ENCODE peak calls at places on chromosomes 1 and 21, in seven cellular contexts. C is GM12892, O is stomach, L is transverse colon, I is HCT116, Q is suprapubic skin, T is SK-N-MC. E is an unnamed sample.

GRCh38 chr1:27934818-27935549 is at the start of gene SMPDL3B:
- DNase-seq in C (no peak), O (peak; percentile 76), L (peak; percentile 85), I (peak; percentile 69), Q (no peak), T (no peak), E (peak; percentile 47)

GRCh38 chr1:26820784-26821269 is 5.7 kb upstream of the ZDHHC18 start:
- DNase-seq in C (peak; percentile 62), O (no peak), L (peak; percentile 25), I (no peak), Q (no peak), T (no peak), E (no peak)

GRCh38 chr21:29540289-29540688 is 241.6 kb downstream of the BACH1 start:
- DNase-seq in C (no peak), O (no peak), L (no peak), I (no peak), Q (no peak), T (no peak), E (no peak)

GRCh38 chr1:117802546-117803257 is 126.7 kb downstream of the GDAP2 start:
- DNase-seq in C (no peak), O (no peak), L (no peak), I (no peak), Q (no peak), T (peak; percentile 40), E (no peak)

GRCh38 chr21:29403922-29404538 is 105.3 kb downstream of the BACH1 start:
- DNase-seq in C (no peak), O (no peak), L (no peak), I (no peak), Q (no peak), T (no peak), E (no peak)

GRCh38 chr21:34840693-34841092 is 171.9 kb downstream of the CLIC6 start:
- DNase-seq in C (no peak), O (no peak), L (no peak), I (no peak), Q (no peak), T (no peak), E (no peak)

GRCh38 chr1:162327144-162327790 is 49.4 kb downstream of the SPATA46 start:
- DNase-seq in C (no peak), O (no peak), L (no peak), I (no peak), Q (no peak), T (no peak), E (no peak)

GRCh38 chr1:187226396-187226795 is 397.6 kb downstream of the PLA2G4A start:
- DNase-seq in C (no peak), O (no peak), L (no peak), I (no peak), Q (no peak), T (no peak), E (no peak)

GRCh38 chr1:78475888-78476610 is 14.7 kb upstream of the PTGFR start:
- DNase-seq in C (no peak), O (no peak), L (no peak), I (no peak), Q (no peak), T (no peak), E (no peak)

GRCh38 chr1:10514490-10515235 is 39.9 kb downstream of the PEX14 start:
- DNase-seq in C (no peak), O (no peak), L (no peak), I (peak; percentile 29), Q (no peak), T (peak; percentile 74), E (peak; percentile 66)

GRCh38 chr1:202018476-202019234 is 8.3 kb downstream of the ELF3 start:
- DNase-seq in C (no peak), O (peak; percentile 93), L (peak; percentile 87), I (peak; percentile 81), Q (no peak), T (no peak), E (no peak)

GRCh38 chr1:202018226-202018475 is 7.8 kb downstream of the ELF3 start:
- DNase-seq in C (no peak), O (no peak), L (no peak), I (no peak), Q (no peak), T (no peak), E (no peak)

GRCh38 chr1:202017385-202018225 is 7.2 kb downstream of the ELF3 start:
- DNase-seq in C (no peak), O (peak; percentile 83), L (peak; percentile 91), I (peak; percentile 73), Q (no peak), T (no peak), E (no peak)

DNA sequence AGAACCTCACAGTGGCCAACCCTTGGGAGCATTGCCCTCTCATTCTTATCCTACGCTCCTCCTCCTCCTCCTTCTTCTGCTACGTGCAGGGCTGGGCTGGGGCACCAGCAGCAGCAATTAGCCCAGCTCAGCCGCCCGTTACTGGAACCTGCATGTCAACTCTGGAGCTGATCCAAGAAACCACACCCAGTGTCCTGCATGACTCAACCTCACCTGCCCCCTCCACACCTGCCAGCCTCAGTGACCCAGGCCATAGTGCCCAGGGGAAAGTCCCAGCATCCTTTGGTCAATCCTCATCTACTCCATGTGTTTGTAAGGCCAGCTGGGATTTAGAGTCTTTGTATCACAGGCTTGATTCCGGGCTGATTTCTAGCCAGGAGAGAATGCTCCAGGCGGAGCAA is 12.6 kb downstream of the ELF3 start:
- DNase-seq in C (no peak), O (peak; percentile 94), L (peak; percentile 93), I (peak; percentile 92), Q (no peak), T (no peak), E (no peak)
- TF ChIP-seq POLR2AphosphoS5 in C (no peak), O (peak; percentile 77), L (peak; percentile 77), I (peak; percentile 85), Q (peak; percentile 17), T (no peak), E (no peak)

DNA sequence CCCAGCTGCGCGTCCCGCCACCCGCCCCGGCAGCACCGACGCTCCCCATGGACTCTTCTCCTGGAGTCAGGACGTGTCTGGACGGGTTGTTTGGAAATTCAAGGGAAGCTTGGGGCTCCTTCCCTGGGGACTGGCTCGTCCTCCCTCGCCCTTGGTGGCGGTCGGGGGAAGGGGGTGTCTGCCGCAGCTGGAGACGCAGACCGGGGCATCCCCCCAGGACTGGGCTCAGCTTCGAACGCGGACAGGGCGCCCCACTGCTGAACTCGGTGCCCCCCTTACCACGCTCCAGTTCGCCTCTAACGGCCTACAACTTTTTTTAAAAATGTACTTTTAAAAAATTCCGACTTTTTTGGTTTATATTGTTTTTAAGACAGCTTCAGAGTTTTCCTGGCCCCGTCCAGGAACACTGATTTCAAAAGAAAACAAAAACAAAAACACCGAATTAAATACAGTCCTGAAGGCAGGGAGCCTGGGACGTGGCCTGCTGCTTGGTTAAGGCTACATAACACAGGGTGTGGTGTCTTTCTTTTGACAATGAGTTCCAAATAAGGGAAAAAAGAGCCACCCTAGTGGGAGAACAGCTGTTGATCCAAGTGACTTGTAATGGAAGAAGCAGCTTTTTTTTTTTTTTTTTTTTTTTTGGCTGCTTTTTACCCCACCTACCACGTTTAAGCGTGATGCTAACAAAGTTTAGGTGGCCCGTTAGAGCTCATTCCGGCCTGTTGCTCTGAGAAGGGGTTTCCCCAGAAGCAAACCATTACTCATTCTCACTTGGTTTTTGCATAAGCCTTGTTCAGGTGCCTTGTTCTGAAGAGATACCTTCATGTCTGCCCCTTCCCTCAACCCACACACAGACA is 862 bp upstream of the DIPK1A start:
- DNase-seq in C (peak; percentile 42), O (peak; percentile 33), L (peak; percentile 49), I (peak; percentile 42), Q (peak; percentile 74), T (no peak), E (peak; percentile 25)
- TF ChIP-seq POLR2AphosphoS5 in C (no peak), O (no peak), L (peak; percentile 25), I (no peak), Q (no peak), T (no peak), E (no peak)

GRCh38 chr21:26783801-26784200 is 61.4 kb downstream of the ADAMTS1 start:
- DNase-seq in C (no peak), O (no peak), L (no peak), I (no peak), Q (no peak), T (no peak), E (no peak)

GRCh38 chr21:26782349-26782748 is 62.9 kb downstream of the ADAMTS1 start:
- DNase-seq in C (no peak), O (no peak), L (no peak), I (no peak), Q (no peak), T (no peak), E (no peak)

GRCh38 chr21:26782754-26783153 is 62.5 kb downstream of the ADAMTS1 start:
- DNase-seq in C (no peak), O (no peak), L (no peak), I (no peak), Q (no peak), T (no peak), E (no peak)

GRCh38 chr21:26781331-26781730 is 63.9 kb downstream of the ADAMTS1 start:
- DNase-seq in C (no peak), O (no peak), L (no peak), I (no peak), Q (no peak), T (no peak), E (no peak)

DNA sequence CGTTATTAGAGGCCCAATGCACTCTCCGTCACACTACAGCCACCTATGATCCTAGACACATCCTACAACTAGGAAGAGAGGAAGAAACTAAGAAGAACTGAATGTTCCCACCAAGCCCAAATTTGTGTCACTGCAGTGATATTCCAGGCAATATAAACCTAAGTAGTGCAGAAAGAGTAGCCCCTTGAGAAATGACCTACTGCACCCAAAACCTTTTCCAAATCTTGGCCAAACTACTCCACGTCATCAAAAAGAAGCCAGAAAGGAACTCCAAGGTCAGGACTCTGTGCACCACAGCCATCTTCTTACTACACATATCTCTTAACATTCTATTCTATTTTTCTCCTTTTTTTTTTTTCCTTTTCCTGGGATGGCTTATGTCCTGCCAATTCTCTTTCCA is 60.2 kb downstream of the ADAMTS1 start:
- DNase-seq in C (no peak), O (no peak), L (no peak), I (no peak), Q (no peak), T (no peak), E (no peak)
- TF ChIP-seq POLR2AphosphoS5 in C (no peak), O (peak; percentile 21), L (peak; percentile 32), I (no peak), Q (no peak), T (no peak), E (no peak)

GRCh38 chr1:232439011-232439410 is 190.9 kb downstream of the SIPA1L2 start:
- DNase-seq in C (no peak), O (no peak), L (no peak), I (no peak), Q (no peak), T (no peak), E (no peak)

GRCh38 chr1:232437510-232437909 is 192.4 kb downstream of the SIPA1L2 start:
- DNase-seq in C (no peak), O (no peak), L (no peak), I (no peak), Q (no peak), T (no peak), E (no peak)

GRCh38 chr1:232438476-232438875 is 191.5 kb downstream of the SIPA1L2 start:
- DNase-seq in C (no peak), O (no peak), L (no peak), I (no peak), Q (no peak), T (no peak), E (no peak)

GRCh38 chr1:232432313-232432712 is 197.6 kb downstream of the SIPA1L2 start:
- DNase-seq in C (no peak), O (no peak), L (no peak), I (no peak), Q (no peak), T (no peak), E (peak; percentile 41)

DNA sequence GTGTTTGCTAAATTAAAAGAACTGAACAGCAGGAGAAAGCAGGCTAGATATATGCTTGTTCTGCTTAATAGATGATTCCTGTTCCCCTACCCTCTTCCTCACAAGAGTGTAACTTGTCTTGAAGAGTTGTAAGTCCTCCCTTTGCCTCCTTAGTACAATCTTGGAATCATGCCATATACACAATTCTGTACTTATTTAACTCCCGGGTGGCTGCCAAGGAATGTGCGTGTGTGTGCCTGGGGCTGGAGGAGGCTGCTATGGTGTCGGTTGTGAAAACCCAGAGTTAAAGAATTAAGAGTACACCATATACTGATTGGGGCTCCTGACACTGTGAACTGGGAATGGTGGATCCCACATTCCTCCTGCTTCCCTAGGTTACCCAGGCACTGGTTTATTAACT is 194.2 kb downstream of the SIPA1L2 start:
- DNase-seq in C (no peak), O (no peak), L (no peak), I (no peak), Q (no peak), T (peak; percentile 50), E (no peak)
- TF ChIP-seq POLR2AphosphoS5 in C (no peak), O (no peak), L (no peak), I (no peak), Q (no peak), T (no peak), E (no peak)